ENCODE peak calls at places on chromosomes 16 and 17, in eight cellular contexts. Z is cardiac muscle cell, J is astrocyte of the spinal cord, H is pancreas, E is ovary, O is NB4, V is A549, X is RWPE2. Y is an unnamed sample.

GRCh38 chr16:4404247-4404966 is 12.0 kb downstream of the CORO7 start:
- DNase-seq in X (no peak), J (no peak), V (peak; percentile 77), E (peak; percentile 23), O (peak; percentile 56), H (no peak), Z (peak; percentile 72), Y (no peak)

GRCh38 chr16:64830653-64831052 is 291.2 kb downstream of the CDH11 start:
- DNase-seq in V (no peak), E (no peak), X (no peak), J (peak; percentile 38), O (no peak), H (no peak), Z (no peak), Y (no peak)

GRCh38 chr16:8720967-8721692 is 46.7 kb downstream of the ABAT start:
- DNase-seq in E (no peak), H (no peak), J (no peak), Z (no peak), O (no peak), V (no peak), X (no peak), Y (no peak)

GRCh38 chr17:64504769-64505319 is 1.2 kb downstream of the DDX5 start:
- DNase-seq in Z (no peak), E (no peak), J (no peak), X (no peak), V (peak; percentile 45), O (no peak), H (no peak), Y (peak; percentile 94)

GRCh38 chr17:78861229-78861628 is 20.6 kb upstream of the USP36 start:
- DNase-seq in X (no peak), J (no peak), H (no peak), O (no peak), E (no peak), V (no peak), Z (no peak), Y (no peak)

GRCh38 chr16:65117701-65118448 is 4.0 kb downstream of the CDH11 start:
- DNase-seq in V (peak; percentile 70), O (peak; percentile 68), X (no peak), J (peak; percentile 87), Z (peak; percentile 82), E (peak; percentile 73), H (peak; percentile 62), Y (peak; percentile 89)

GRCh38 chr16:21570676-21571017 is 28.7 kb upstream of the METTL9 start:
- DNase-seq in X (peak; percentile 1), O (no peak), Z (no peak), H (no peak), V (no peak), J (no peak), E (no peak), Y (no peak)

GRCh38 chr16:1571012-1571671 is 37.7 kb downstream of the TMEM204 start:
- DNase-seq in Z (no peak), H (no peak), X (no peak), J (no peak), O (no peak), V (no peak), E (no peak), Y (no peak)

GRCh38 chr16:89710709-89711564 is 9.4 kb upstream of the SPATA2L start:
- DNase-seq in X (peak; percentile 61), E (peak; percentile 12), V (no peak), H (no peak), Z (no peak), J (no peak), O (no peak), Y (no peak)

GRCh38 chr17:31724026-31724425 is 135.0 kb downstream of the COPRS start:
- DNase-seq in Z (no peak), O (peak; percentile 30), H (no peak), V (no peak), X (no peak), E (no peak), J (peak; percentile 53), Y (no peak)

GRCh38 chr16:51337662-51338061 is 186.6 kb upstream of the SALL1 start:
- DNase-seq in Z (no peak), X (no peak), E (no peak), H (no peak), O (no peak), J (no peak), V (no peak), Y (no peak)

GRCh38 chr16:23124315-23124714 is 24.9 kb downstream of the USP31 start:
- DNase-seq in Z (no peak), O (no peak), H (no peak), X (no peak), E (no peak), J (peak; percentile 83), V (peak; percentile 52), Y (peak; percentile 75)

GRCh38 chr16:69448470-69449193 is 24.2 kb downstream of the CYB5B start:
- DNase-seq in Z (no peak), E (no peak), J (peak; percentile 18), V (peak; percentile 29), H (no peak), X (no peak), O (no peak), Y (peak; percentile 67)

GRCh38 chr16:27470567-27471431 is 68.8 kb downstream of the IL21R start:
- DNase-seq in H (peak; percentile 32), Z (no peak), J (peak; percentile 65), E (no peak), X (no peak), O (no peak), V (no peak), Y (peak; percentile 31)

GRCh38 chr16:82753821-82754220 is 127.1 kb downstream of the CDH13 start:
- DNase-seq in H (no peak), O (no peak), V (no peak), Z (no peak), E (no peak), X (no peak), J (peak; percentile 36), Y (peak; percentile 31)

GRCh38 chr16:87615621-87616041 is 13.3 kb downstream of the JPH3 start:
- DNase-seq in H (no peak), X (no peak), O (no peak), Z (no peak), V (no peak), E (no peak), J (no peak), Y (no peak)

GRCh38 chr17:31260151-31260550 is 36.9 kb downstream of the OMG start:
- DNase-seq in V (no peak), H (no peak), Z (no peak), J (no peak), E (no peak), X (no peak), O (no peak), Y (no peak)

GRCh38 chr17:46197526-46197925 is 4.3 kb upstream of the KANSL1 start:
- DNase-seq in V (no peak), O (no peak), X (no peak), E (no peak), H (no peak), Z (no peak), J (no peak), Y (no peak)

GRCh38 chr16:1151424-1152122 is 1.3 kb upstream of the CACNA1H start:
- DNase-seq in X (no peak), V (no peak), E (no peak), H (no peak), Z (no peak), O (no peak), J (no peak), Y (no peak)

GRCh38 chr16:15610369-15610871 is 32.5 kb downstream of the MARF1 start:
- DNase-seq in H (no peak), O (no peak), Z (no peak), X (no peak), J (peak; percentile 25), V (no peak), E (no peak), Y (peak; percentile 10)

GRCh38 chr17:48624544-48625501 is 1.3 kb downstream of the HOXB9 start:
- DNase-seq in H (peak; percentile 62), E (no peak), Z (peak; percentile 36), V (peak; percentile 50), J (peak; percentile 40), O (peak; percentile 56), X (no peak), Y (no peak)

DNA sequence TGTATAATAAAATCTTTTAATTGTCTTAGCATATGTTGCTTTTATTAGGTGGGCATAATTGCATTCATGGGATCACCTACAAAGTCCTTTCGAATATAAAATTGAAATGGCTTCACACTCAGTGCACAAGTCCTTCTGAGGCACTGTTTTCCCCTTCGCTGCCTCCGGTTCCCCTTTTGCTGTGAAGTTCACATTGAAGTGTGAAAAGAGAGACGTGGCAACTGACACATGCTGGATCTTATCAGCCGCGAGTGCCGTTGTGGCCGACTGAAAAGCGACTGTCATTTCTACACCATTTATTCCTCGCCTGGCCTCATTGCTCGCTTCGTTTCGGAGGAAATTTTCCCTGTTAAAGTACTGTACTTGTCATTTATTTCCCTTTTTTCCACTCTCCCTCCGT is 423.6 kb downstream of the MAF start:
- DNase-seq in E (no peak), V (no peak), O (no peak), H (no peak), J (no peak), X (no peak), Z (no peak), Y (no peak)
- H3K4me3 ChIP-seq in E (no peak overlapping the region), V (no peak overlapping the region), O (no peak overlapping the region), H (no peak overlapping the region), J (no peak overlapping the region), X (no peak overlapping the region), Z (no peak overlapping the region), Y (no peak overlapping the region)

GRCh38 chr16:31458073-31458834 is 1.0 kb upstream of the ARMC5 start:
- DNase-seq in J (peak; percentile 51), O (peak; percentile 95), V (peak; percentile 60), H (peak; percentile 80), Z (peak; percentile 50), E (no peak), X (no peak), Y (peak; percentile 35)
- TF ChIP-seq CTCF in J (no peak), O (peak; percentile 20), V (no peak), H (no peak), Z (no peak), E (no peak), X (no peak), Y (peak; percentile 36)

DNA sequence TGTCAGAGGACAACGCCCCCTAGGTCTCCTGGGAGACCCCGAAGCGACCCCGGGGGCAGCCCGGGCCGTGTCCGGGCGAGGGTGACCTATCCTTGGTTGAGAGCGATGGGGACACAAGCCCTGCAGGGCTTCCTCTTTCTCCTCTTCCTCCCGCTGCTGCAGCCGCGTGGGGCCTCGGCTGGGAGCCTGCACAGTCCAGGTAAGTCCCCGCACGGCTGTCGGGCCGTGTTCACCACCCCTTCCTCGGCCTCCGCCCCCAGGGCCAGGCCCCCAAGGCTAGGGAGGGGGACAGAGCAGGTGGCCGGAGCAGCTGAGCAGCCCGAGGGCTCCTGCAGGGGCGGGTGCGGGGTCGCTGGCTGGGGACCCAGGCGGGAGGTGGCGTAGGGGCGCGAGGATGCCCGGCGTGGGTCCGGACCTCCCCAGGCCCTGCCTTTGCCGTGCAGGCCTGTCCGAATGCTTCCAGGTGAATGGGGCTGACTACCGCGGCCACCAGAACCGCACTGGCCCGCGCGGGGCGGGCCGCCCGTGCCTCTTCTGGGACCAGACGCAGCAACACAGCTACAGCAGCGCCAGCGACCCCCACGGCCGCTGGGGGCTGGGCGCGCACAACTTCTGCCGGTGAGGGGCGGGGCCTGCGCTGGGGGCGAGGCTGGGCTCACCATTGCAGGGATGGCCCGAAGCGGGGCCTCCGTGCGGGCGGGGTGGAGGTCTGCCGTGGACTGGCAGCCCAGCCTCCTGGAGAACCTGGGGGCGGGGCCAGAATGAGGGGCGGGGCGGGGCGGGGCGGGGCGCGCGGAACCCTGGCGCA is 545 bp downstream of the KREMEN2 start:
- DNase-seq in H (peak; percentile 71), Z (peak; percentile 86), V (peak; percentile 84), O (peak; percentile 87), J (no peak), E (no peak), X (peak; percentile 94), Y (no peak)
- H3K4me3 ChIP-seq in H (peak overlapping the region; percentile 43), Z (peak overlapping the region; percentile 30), V (peak overlapping the region; percentile 51), O (peak overlapping the region; percentile 36), J (no peak overlapping the region), E (no peak overlapping the region), X (peak overlapping the region; percentile 41), Y (no peak overlapping the region)

GRCh38 chr17:77734371-77735050 is 224.0 kb upstream of the TNRC6C start:
- DNase-seq in J (no peak), O (peak; percentile 45), V (peak; percentile 37), X (peak; percentile 64), E (peak; percentile 30), H (peak; percentile 73), Z (peak; percentile 83), Y (peak; percentile 67)
- TF ChIP-seq CTCF in J (no peak), O (no peak), V (no peak), X (no peak), E (no peak), H (no peak), Z (no peak), Y (no peak)

Y was measured in fibroblast of the aortic adventitia.